ENCODE peak calls at places on chromosomes 7 and 10, in eight cellular contexts. D is heart left ventricle; B is stimulated activated CD4-positive, alpha-beta T cell treated with anti-CD3 and anti-CD28 coated beads, Interleukin-2, amount 100 ng/mL, for 48 hours; Q is lower leg skin; K is CD4-positive, alpha-beta T cell; N is DMS53; E is transverse colon; C is dorsolateral prefrontal cortex. S is an unnamed sample.

GRCh38 chr7:105268511-105269392 is 120.0 kb downstream of the SRPK2 start:
- DNase-seq in D (no peak), B (no peak), Q (peak; percentile 24), K (no peak), N (peak; percentile 67), E (no peak), C (no peak), S (peak; percentile 22)

GRCh38 chr10:114412907-114413386 is 8.6 kb upstream of the AFAP1L2 start:
- DNase-seq in D (peak; percentile 49), B (no peak), Q (no peak), K (no peak), N (peak; percentile 37), E (no peak), C (no peak), S (no peak)

GRCh38 chr10:97328646-97329453 is 5.7 kb downstream of the FRAT2 start:
- DNase-seq in D (no peak), B (no peak), Q (no peak), K (no peak), N (no peak), E (no peak), C (no peak), S (no peak)

GRCh38 chr7:123580406-123581161 is 21.0 kb upstream of the ASB15 start:
- DNase-seq in D (no peak), B (no peak), Q (no peak), K (no peak), N (peak; percentile 85), E (no peak), C (no peak), S (no peak)

GRCh38 chr10:106450966-106451365 is 713.5 kb downstream of the SORCS1 start:
- DNase-seq in D (no peak), B (no peak), Q (no peak), K (no peak), N (no peak), E (no peak), C (no peak), S (no peak)

GRCh38 chr7:70317356-70317755 is 719.1 kb downstream of the AUTS2 start:
- DNase-seq in D (peak; percentile 22), B (no peak), Q (no peak), K (no peak), N (no peak), E (no peak), C (no peak), S (no peak)

GRCh38 chr10:93403741-93404354 is 78.3 kb downstream of the MYOF start:
- DNase-seq in D (no peak), B (no peak), Q (no peak), K (no peak), N (peak; percentile 58), E (no peak), C (no peak), S (no peak)

GRCh38 chr7:152354061-152354460 is 81.7 kb downstream of the KMT2C start:
- DNase-seq in D (no peak), B (no peak), Q (no peak), K (no peak), N (no peak), E (no peak), C (no peak), S (no peak)

GRCh38 chr10:74078037-74078436 is 72.6 kb downstream of the AP3M1 start:
- DNase-seq in D (no peak), B (peak; percentile 15), Q (no peak), K (peak; percentile 9), N (no peak), E (no peak), C (no peak), S (no peak)

GRCh38 chr7:8260871-8261707 is 878 bp downstream of the ICA1 start:
- DNase-seq in D (peak; percentile 79), B (peak; percentile 8), Q (peak; percentile 39), K (no peak), N (peak; percentile 86), E (peak; percentile 61), C (no peak), S (peak; percentile 14)

GRCh38 chr7:106178593-106179134 is 66.6 kb upstream of the SYPL1 start:
- DNase-seq in D (peak; percentile 41), B (no peak), Q (no peak), K (no peak), N (peak; percentile 78), E (no peak), C (no peak), S (no peak)

GRCh38 chr10:74150151-74151056 is at the start of gene AP3M1:
- DNase-seq in D (peak; percentile 88), B (peak; percentile 72), Q (peak; percentile 78), K (peak; percentile 76), N (peak; percentile 97), E (peak; percentile 84), C (peak; percentile 78), S (peak; percentile 77)

GRCh38 chr10:103669243-103669929 is 175.9 kb downstream of the NEURL1 start:
- DNase-seq in D (no peak), B (no peak), Q (no peak), K (no peak), N (peak; percentile 14), E (no peak), C (no peak), S (no peak)

GRCh38 chr7:44101966-44102845 is 1.9 kb upstream of the AEBP1 start:
- DNase-seq in D (peak; percentile 36), B (no peak), Q (no peak), K (no peak), N (no peak), E (no peak), C (no peak), S (no peak)

GRCh38 chr7:156504006-156504405 is 136.6 kb upstream of the RNF32 start:
- DNase-seq in D (no peak), B (no peak), Q (no peak), K (no peak), N (no peak), E (no peak), C (no peak), S (no peak)

GRCh38 chr7:8389898-8390642 is 43.3 kb upstream of the NXPH1 start:
- DNase-seq in D (no peak), B (no peak), Q (no peak), K (no peak), N (peak; percentile 75), E (no peak), C (peak; percentile 92), S (no peak)

GRCh38 chr10:59432207-59432900 is 70.0 kb upstream of the FAM13C start:
- DNase-seq in D (no peak), B (no peak), Q (no peak), K (no peak), N (peak; percentile 13), E (no peak), C (no peak), S (no peak)